ENCODE peak calls at places on chromosomes 2 and 18, in eight cellular contexts. A is nephron progenitor cell, N is chondrocyte, K is MCF 10A, Y is neural crest cell, T is fibroblast of lung, J is hepatocyte, Q is GM13976. H is an unnamed sample.
A peak's percentile ranks its signal among the peaks of the same experiment; 100 is the strongest.

GRCh38 chr2:71609029-71609428 is 155.7 kb downstream of the DYSF start:
- DNase-seq in K (no peak), T (no peak), A (no peak), N (peak; percentile 47), Q (no peak), Y (no peak), J (no peak), H (no peak)

GRCh38 chr2:65691816-65692215 is 259.4 kb upstream of the SPRED2 start:
- DNase-seq in Q (no peak), T (no peak), J (no peak), K (no peak), N (no peak), A (no peak), Y (no peak), H (no peak)

GRCh38 chr2:240322231-240322955 is 113.1 kb upstream of the GPC1 start:
- DNase-seq in J (peak; percentile 44), K (peak; percentile 79), T (peak; percentile 70), A (no peak), N (peak; percentile 92), Y (no peak), Q (peak; percentile 20), H (no peak)

GRCh38 chr2:232628466-232629200 is 4.8 kb upstream of the EFHD1 start:
- DNase-seq in Q (no peak), Y (no peak), A (no peak), N (no peak), K (no peak), T (no peak), J (no peak), H (no peak)

GRCh38 chr2:172361360-172361759 is 66.0 kb upstream of the ITGA6 start:
- DNase-seq in J (no peak), Q (no peak), N (no peak), A (no peak), Y (no peak), T (no peak), K (no peak), H (peak; percentile 37)

GRCh38 chr2:98757904-98758421 is 27.0 kb upstream of the MGAT4A start:
- DNase-seq in N (no peak), A (no peak), T (peak; percentile 71), Y (no peak), Q (peak; percentile 69), J (no peak), K (peak; percentile 95), H (peak; percentile 88)

GRCh38 chr2:184558713-184559464 is 39.4 kb upstream of the ZNF804A start:
- DNase-seq in J (no peak), K (no peak), Y (no peak), T (no peak), N (no peak), A (no peak), Q (no peak), H (no peak)

GRCh38 chr2:45168731-45169338 is 159.6 kb upstream of the SIX2 start:
- DNase-seq in K (peak; percentile 65), A (peak; percentile 51), Y (peak; percentile 6), N (no peak), T (no peak), J (no peak), Q (peak; percentile 27), H (no peak)

GRCh38 chr2:73087311-73087710 is 15.8 kb upstream of the SFXN5 start:
- DNase-seq in Q (no peak), N (no peak), K (no peak), Y (no peak), T (no peak), A (no peak), J (no peak), H (no peak)

GRCh38 chr2:147541314-147541713 is 303.5 kb upstream of the ACVR2A start:
- DNase-seq in N (no peak), A (no peak), J (no peak), K (no peak), Y (no peak), T (no peak), Q (no peak), H (no peak)

GRCh38 chr18:6873352-6873751 is 143.8 kb downstream of the ARHGAP28 start:
- DNase-seq in Q (no peak), Y (no peak), A (no peak), K (no peak), T (no peak), J (no peak), N (no peak), H (no peak)
- TF ChIP-seq CTCF in Q (no peak), Y (no peak), A (no peak), K (no peak), T (no peak), J (no peak), N (no peak), H (no peak)

DNA sequence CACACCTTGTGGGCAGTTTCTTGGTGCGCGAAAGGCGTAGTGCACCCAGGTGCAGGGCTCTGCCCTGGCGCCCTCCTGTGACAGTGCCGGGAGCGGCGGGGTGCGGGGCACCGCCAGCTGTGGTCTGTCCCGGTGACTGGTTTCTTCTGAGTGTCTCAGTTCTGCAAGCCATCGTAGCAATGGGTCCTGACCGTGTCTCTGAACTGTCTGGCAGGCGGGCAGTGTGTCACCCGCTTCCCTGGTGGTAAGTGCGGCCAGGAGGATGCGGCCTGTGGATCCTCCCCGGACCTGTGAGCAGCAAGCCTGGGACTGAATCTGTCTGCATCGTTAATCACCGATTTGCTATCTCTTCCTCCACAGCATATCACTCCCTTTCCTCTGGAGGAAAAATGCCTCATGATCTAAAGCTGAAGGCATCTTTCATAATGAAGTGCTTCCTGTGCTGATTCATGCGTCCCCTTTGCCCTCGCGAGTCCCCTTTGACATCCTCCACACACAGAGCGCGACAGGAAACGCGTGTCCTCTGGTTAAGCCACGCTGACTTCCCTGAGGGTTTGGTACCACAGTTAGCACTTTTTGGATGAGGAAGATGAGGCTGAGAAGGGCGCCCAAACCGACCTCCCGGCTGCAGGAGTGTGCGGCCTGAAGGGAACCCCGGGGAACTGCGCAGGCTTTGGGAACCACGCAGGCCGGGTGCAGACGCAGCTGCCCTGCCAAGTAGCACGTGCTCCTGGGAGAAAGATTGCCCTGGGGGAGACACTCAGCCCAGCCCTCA is 416.0 kb upstream of the HS6ST1 start:
- DNase-seq in N (no peak), A (no peak), Q (peak; percentile 46), J (no peak), K (no peak), T (peak; percentile 68), Y (no peak), H (no peak)
- TF ChIP-seq CTCF in N (no peak), A (no peak), Q (peak; percentile 3), J (no peak), K (no peak), T (no peak), Y (no peak), H (no peak)

DNA sequence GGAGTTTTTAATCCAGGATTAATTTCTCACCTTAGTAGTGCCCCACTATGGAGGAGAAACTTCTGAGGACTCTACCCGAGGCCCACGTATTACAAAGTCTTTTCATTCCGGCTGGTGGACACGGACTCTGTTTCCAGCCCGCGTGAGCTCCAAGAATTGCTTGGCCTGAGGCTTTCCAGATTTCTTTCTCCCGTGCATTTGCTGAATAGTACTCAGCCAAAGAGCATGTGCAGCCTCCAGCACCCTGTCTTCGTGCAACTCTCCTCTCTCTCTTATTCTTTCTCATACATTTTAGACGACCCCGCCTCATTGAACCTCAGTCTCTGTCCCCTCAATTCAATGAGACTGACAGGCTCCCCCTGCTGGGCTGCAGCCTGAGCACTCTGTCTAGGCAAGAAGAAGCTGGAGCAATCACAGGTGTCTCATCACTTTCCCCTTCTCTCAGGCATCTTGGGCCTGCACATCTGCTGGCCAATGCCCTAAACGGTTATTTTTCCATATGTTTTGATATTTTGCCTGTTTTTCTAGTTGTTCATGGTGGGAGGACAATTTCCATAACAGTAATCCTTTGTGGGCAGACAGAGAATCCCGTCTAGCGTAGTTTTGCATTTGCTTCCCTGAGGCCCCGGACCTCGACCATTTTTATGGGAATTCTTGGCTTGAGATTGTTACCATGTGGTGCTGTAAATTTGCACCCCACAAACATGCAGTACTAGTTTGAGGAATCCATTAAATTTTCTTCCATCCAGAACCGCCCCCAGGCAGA is 50.0 kb upstream of the LPIN2 start:
- DNase-seq in N (no peak), T (peak; percentile 44), A (peak; percentile 69), K (peak; percentile 64), Q (peak; percentile 60), Y (peak; percentile 70), J (peak; percentile 70), H (peak; percentile 6)
- TF ChIP-seq CTCF in N (peak; percentile 81), T (peak; percentile 88), A (peak; percentile 60), K (peak; percentile 59), Q (peak; percentile 75), Y (peak; percentile 71), J (peak; percentile 69), H (peak; percentile 83)

GRCh38 chr18:79953921-79954651 is 2.6 kb upstream of the SLC66A2 start:
- DNase-seq in Q (no peak), A (no peak), T (no peak), J (peak; percentile 75), Y (no peak), K (no peak), N (peak; percentile 42), H (no peak)
- TF ChIP-seq CTCF in Q (no peak), A (no peak), T (no peak), J (no peak), Y (no peak), K (no peak), N (no peak), H (no peak)

GRCh38 chr18:49862656-49863385 is 49.5 kb upstream of the ACAA2 start:
- DNase-seq in A (no peak), Q (no peak), Y (no peak), T (no peak), J (no peak), K (no peak), N (no peak), H (no peak)

GRCh38 chr18:49859006-49859359 is 45.6 kb upstream of the ACAA2 start:
- DNase-seq in N (no peak), K (no peak), Q (peak; percentile 20), A (no peak), Y (no peak), J (no peak), T (no peak), H (no peak)

GRCh38 chr18:49863769-49864615 is 50.7 kb upstream of the ACAA2 start:
- DNase-seq in J (no peak), Q (no peak), Y (no peak), T (no peak), N (no peak), A (no peak), K (no peak), H (no peak)

GRCh38 chr18:49859725-49860124 is 46.4 kb upstream of the ACAA2 start:
- DNase-seq in K (no peak), Y (no peak), Q (no peak), J (peak; percentile 20), N (no peak), A (no peak), T (no peak), H (no peak)

DNA sequence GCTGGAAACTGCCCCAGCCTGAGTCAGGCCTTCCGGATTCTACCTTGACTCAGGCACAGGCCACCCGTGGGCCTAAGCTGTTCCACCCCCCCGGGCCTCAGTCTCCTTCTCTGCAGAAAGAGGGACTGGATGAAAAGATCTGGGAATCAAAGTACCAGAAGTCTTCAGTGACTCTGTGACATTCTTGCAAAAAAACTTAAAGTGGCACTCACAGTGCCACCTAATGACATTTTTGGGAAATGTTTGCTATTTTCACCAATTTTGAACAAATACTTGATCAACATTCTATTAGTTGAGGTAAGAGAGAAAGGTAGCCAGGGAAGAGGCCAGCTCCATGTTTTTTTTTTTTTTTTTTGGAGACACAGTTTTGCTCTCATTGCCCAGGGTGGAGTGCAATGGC is 48.3 kb upstream of the ACAA2 start:
- DNase-seq in Y (no peak), A (no peak), N (no peak), T (peak; percentile 7), J (no peak), Q (peak; percentile 37), K (no peak), H (no peak)
- TF ChIP-seq CTCF in Y (peak; percentile 53), A (peak; percentile 39), N (peak; percentile 82), T (peak; percentile 25), J (peak; percentile 50), Q (peak; percentile 30), K (peak; percentile 39), H (peak; percentile 71)